ENCODE peak calls at places on chromosome 12, in eight cellular contexts. One of them, this sample, is unnamed.

GRCh38 chr12:92079054-92079385 is 66.6 kb downstream of the BTG1 start:
- DNase-seq in iPS-NIHi11: no peak
- DNase-seq in HepG2: no peak
- DNase-seq in effector memory CD8-positive, alpha-beta T cell: no peak
- DNase-seq in substantia nigra: no peak
- DNase-seq in activated CD4-positive, alpha-beta T cell treated with anti-CD3 and anti-CD28 coated beads, Interleukin-2, amount 50 U/mL, for 1 hour: no peak
- DNase-seq in GM13977: no peak
- DNase-seq in GM04504: peak
- DNase-seq in this sample: no peak

GRCh38 chr12:44372259-44372658 is 503.9 kb downstream of the NELL2 start:
- DNase-seq in GM04504: peak
- DNase-seq in activated CD4-positive, alpha-beta T cell treated with anti-CD3 and anti-CD28 coated beads, Interleukin-2, amount 50 U/mL, for 1 hour: no peak
- DNase-seq in substantia nigra: no peak
- DNase-seq in GM13977: no peak
- DNase-seq in iPS-NIHi11: no peak
- DNase-seq in effector memory CD8-positive, alpha-beta T cell: no peak
- DNase-seq in HepG2: no peak
- DNase-seq in this sample: no peak

GRCh38 chr12:123305160-123305559 is 33.5 kb upstream of the CDK2AP1 start:
- DNase-seq in iPS-NIHi11: no peak
- DNase-seq in activated CD4-positive, alpha-beta T cell treated with anti-CD3 and anti-CD28 coated beads, Interleukin-2, amount 50 U/mL, for 1 hour: no peak
- DNase-seq in substantia nigra: no peak
- DNase-seq in GM04504: no peak
- DNase-seq in effector memory CD8-positive, alpha-beta T cell: no peak
- DNase-seq in GM13977: no peak
- DNase-seq in HepG2: no peak
- DNase-seq in this sample: no peak

GRCh38 chr12:106246891-106247730 is 709 bp downstream of the CKAP4 start:
- DNase-seq in GM04504: no peak
- DNase-seq in HepG2: no peak
- DNase-seq in iPS-NIHi11: peak
- DNase-seq in GM13977: peak
- DNase-seq in activated CD4-positive, alpha-beta T cell treated with anti-CD3 and anti-CD28 coated beads, Interleukin-2, amount 50 U/mL, for 1 hour: peak
- DNase-seq in effector memory CD8-positive, alpha-beta T cell: peak
- DNase-seq in substantia nigra: peak
- DNase-seq in this sample: peak

GRCh38 chr12:29241821-29242591 is 92.9 kb downstream of the FAR2 start:
- DNase-seq in iPS-NIHi11: peak
- DNase-seq in HepG2: peak
- DNase-seq in substantia nigra: no peak
- DNase-seq in effector memory CD8-positive, alpha-beta T cell: no peak
- DNase-seq in activated CD4-positive, alpha-beta T cell treated with anti-CD3 and anti-CD28 coated beads, Interleukin-2, amount 50 U/mL, for 1 hour: no peak
- DNase-seq in GM13977: peak
- DNase-seq in GM04504: peak
- DNase-seq in this sample: peak

GRCh38 chr12:42779186-42779859 is 189.8 kb upstream of the PRICKLE1 start:
- DNase-seq in HepG2: no peak
- DNase-seq in GM13977: no peak
- DNase-seq in substantia nigra: no peak
- DNase-seq in GM04504: no peak
- DNase-seq in effector memory CD8-positive, alpha-beta T cell: no peak
- DNase-seq in activated CD4-positive, alpha-beta T cell treated with anti-CD3 and anti-CD28 coated beads, Interleukin-2, amount 50 U/mL, for 1 hour: no peak
- DNase-seq in iPS-NIHi11: no peak
- DNase-seq in this sample: no peak

GRCh38 chr12:43277630-43278267 is 274.3 kb downstream of the ADAMTS20 start:
- DNase-seq in GM13977: no peak
- DNase-seq in effector memory CD8-positive, alpha-beta T cell: no peak
- DNase-seq in iPS-NIHi11: no peak
- DNase-seq in GM04504: no peak
- DNase-seq in substantia nigra: no peak
- DNase-seq in activated CD4-positive, alpha-beta T cell treated with anti-CD3 and anti-CD28 coated beads, Interleukin-2, amount 50 U/mL, for 1 hour: no peak
- DNase-seq in HepG2: no peak
- DNase-seq in this sample: no peak

GRCh38 chr12:131124487-131125280 is 171.0 kb downstream of the ADGRD1 start:
- DNase-seq in activated CD4-positive, alpha-beta T cell treated with anti-CD3 and anti-CD28 coated beads, Interleukin-2, amount 50 U/mL, for 1 hour: no peak
- DNase-seq in iPS-NIHi11: no peak
- DNase-seq in GM13977: no peak
- DNase-seq in HepG2: no peak
- DNase-seq in GM04504: no peak
- DNase-seq in effector memory CD8-positive, alpha-beta T cell: no peak
- DNase-seq in substantia nigra: no peak
- DNase-seq in this sample: no peak

GRCh38 chr12:104643921-104644669 is 187.3 kb downstream of the CHST11 start:
- DNase-seq in HepG2: no peak
- DNase-seq in iPS-NIHi11: peak
- DNase-seq in substantia nigra: peak
- DNase-seq in GM13977: peak
- DNase-seq in effector memory CD8-positive, alpha-beta T cell: no peak
- DNase-seq in GM04504: no peak
- DNase-seq in activated CD4-positive, alpha-beta T cell treated with anti-CD3 and anti-CD28 coated beads, Interleukin-2, amount 50 U/mL, for 1 hour: no peak
- DNase-seq in this sample: peak

GRCh38 chr12:3116106-3116898 is 39.1 kb downstream of the TSPAN9 start:
- DNase-seq in GM04504: no peak
- DNase-seq in iPS-NIHi11: no peak
- DNase-seq in substantia nigra: no peak
- DNase-seq in activated CD4-positive, alpha-beta T cell treated with anti-CD3 and anti-CD28 coated beads, Interleukin-2, amount 50 U/mL, for 1 hour: no peak
- DNase-seq in GM13977: no peak
- DNase-seq in HepG2: no peak
- DNase-seq in effector memory CD8-positive, alpha-beta T cell: no peak
- DNase-seq in this sample: no peak

GRCh38 chr12:27064397-27065342 is 17.7 kb downstream of the C12orf71 start:
- DNase-seq in GM13977: peak
- DNase-seq in HepG2: no peak
- DNase-seq in iPS-NIHi11: no peak
- DNase-seq in effector memory CD8-positive, alpha-beta T cell: no peak
- DNase-seq in substantia nigra: no peak
- DNase-seq in GM04504: no peak
- DNase-seq in activated CD4-positive, alpha-beta T cell treated with anti-CD3 and anti-CD28 coated beads, Interleukin-2, amount 50 U/mL, for 1 hour: no peak
- DNase-seq in this sample: peak

GRCh38 chr12:30988887-30989286 is 62.3 kb downstream of the TSPAN11 start:
- DNase-seq in GM04504: no peak
- DNase-seq in activated CD4-positive, alpha-beta T cell treated with anti-CD3 and anti-CD28 coated beads, Interleukin-2, amount 50 U/mL, for 1 hour: no peak
- DNase-seq in GM13977: no peak
- DNase-seq in effector memory CD8-positive, alpha-beta T cell: no peak
- DNase-seq in HepG2: no peak
- DNase-seq in iPS-NIHi11: no peak
- DNase-seq in substantia nigra: no peak
- DNase-seq in this sample: no peak

GRCh38 chr12:52436000-52436827 is 2.0 kb upstream of the KRT75 start:
- DNase-seq in substantia nigra: no peak
- DNase-seq in GM04504: no peak
- DNase-seq in activated CD4-positive, alpha-beta T cell treated with anti-CD3 and anti-CD28 coated beads, Interleukin-2, amount 50 U/mL, for 1 hour: no peak
- DNase-seq in GM13977: no peak
- DNase-seq in iPS-NIHi11: no peak
- DNase-seq in effector memory CD8-positive, alpha-beta T cell: no peak
- DNase-seq in HepG2: no peak
- DNase-seq in this sample: no peak

GRCh38 chr12:121123488-121123887 is 9.2 kb upstream of the P2RX7 start:
- DNase-seq in activated CD4-positive, alpha-beta T cell treated with anti-CD3 and anti-CD28 coated beads, Interleukin-2, amount 50 U/mL, for 1 hour: no peak
- DNase-seq in substantia nigra: no peak
- DNase-seq in GM13977: no peak
- DNase-seq in iPS-NIHi11: no peak
- DNase-seq in effector memory CD8-positive, alpha-beta T cell: no peak
- DNase-seq in GM04504: no peak
- DNase-seq in HepG2: no peak
- DNase-seq in this sample: no peak

GRCh38 chr12:58596381-58596780 is 323.9 kb downstream of the LRIG3 start:
- DNase-seq in HepG2: no peak
- DNase-seq in activated CD4-positive, alpha-beta T cell treated with anti-CD3 and anti-CD28 coated beads, Interleukin-2, amount 50 U/mL, for 1 hour: no peak
- DNase-seq in substantia nigra: no peak
- DNase-seq in iPS-NIHi11: no peak
- DNase-seq in GM13977: no peak
- DNase-seq in effector memory CD8-positive, alpha-beta T cell: no peak
- DNase-seq in GM04504: no peak
- DNase-seq in this sample: no peak

GRCh38 chr12:121960541-121960940 is 42.1 kb downstream of the CFAP251 start:
- DNase-seq in GM13977: no peak
- DNase-seq in iPS-NIHi11: no peak
- DNase-seq in activated CD4-positive, alpha-beta T cell treated with anti-CD3 and anti-CD28 coated beads, Interleukin-2, amount 50 U/mL, for 1 hour: no peak
- DNase-seq in HepG2: no peak
- DNase-seq in GM04504: no peak
- DNase-seq in substantia nigra: no peak
- DNase-seq in effector memory CD8-positive, alpha-beta T cell: no peak
- DNase-seq in this sample: no peak

GRCh38 chr12:5965950-5966383 is 20.9 kb upstream of the ANO2 start:
- DNase-seq in GM04504: peak
- DNase-seq in GM13977: peak
- DNase-seq in effector memory CD8-positive, alpha-beta T cell: peak
- DNase-seq in substantia nigra: peak
- DNase-seq in iPS-NIHi11: peak
- DNase-seq in activated CD4-positive, alpha-beta T cell treated with anti-CD3 and anti-CD28 coated beads, Interleukin-2, amount 50 U/mL, for 1 hour: peak
- DNase-seq in HepG2: peak
- DNase-seq in this sample: peak

GRCh38 chr12:71760471-71760870 is 5.8 kb downstream of the RAB21 start:
- DNase-seq in GM13977: no peak
- DNase-seq in activated CD4-positive, alpha-beta T cell treated with anti-CD3 and anti-CD28 coated beads, Interleukin-2, amount 50 U/mL, for 1 hour: no peak
- DNase-seq in iPS-NIHi11: no peak
- DNase-seq in substantia nigra: no peak
- DNase-seq in GM04504: no peak
- DNase-seq in HepG2: no peak
- DNase-seq in effector memory CD8-positive, alpha-beta T cell: no peak
- DNase-seq in this sample: no peak

GRCh38 chr12:83763425-83763824 is 1076.7 kb downstream of the TMTC2 start:
- DNase-seq in HepG2: no peak
- DNase-seq in activated CD4-positive, alpha-beta T cell treated with anti-CD3 and anti-CD28 coated beads, Interleukin-2, amount 50 U/mL, for 1 hour: no peak
- DNase-seq in effector memory CD8-positive, alpha-beta T cell: no peak
- DNase-seq in GM04504: no peak
- DNase-seq in iPS-NIHi11: no peak
- DNase-seq in GM13977: no peak
- DNase-seq in substantia nigra: no peak
- DNase-seq in this sample: no peak

GRCh38 chr12:95538656-95539055 is 12.6 kb downstream of the USP44 start:
- DNase-seq in HepG2: no peak
- DNase-seq in GM04504: no peak
- DNase-seq in GM13977: no peak
- DNase-seq in effector memory CD8-positive, alpha-beta T cell: no peak
- DNase-seq in substantia nigra: no peak
- DNase-seq in activated CD4-positive, alpha-beta T cell treated with anti-CD3 and anti-CD28 coated beads, Interleukin-2, amount 50 U/mL, for 1 hour: no peak
- DNase-seq in iPS-NIHi11: no peak
- DNase-seq in this sample: no peak

GRCh38 chr12:66375560-66375959 is 73.3 kb downstream of the HELB start:
- DNase-seq in effector memory CD8-positive, alpha-beta T cell: no peak
- DNase-seq in HepG2: no peak
- DNase-seq in substantia nigra: no peak
- DNase-seq in GM04504: no peak
- DNase-seq in iPS-NIHi11: no peak
- DNase-seq in GM13977: no peak
- DNase-seq in activated CD4-positive, alpha-beta T cell treated with anti-CD3 and anti-CD28 coated beads, Interleukin-2, amount 50 U/mL, for 1 hour: no peak
- DNase-seq in this sample: no peak

GRCh38 chr12:112105891-112106290 is 2.7 kb downstream of the NAA25 start:
- DNase-seq in iPS-NIHi11: no peak
- DNase-seq in HepG2: no peak
- DNase-seq in effector memory CD8-positive, alpha-beta T cell: no peak
- DNase-seq in GM13977: no peak
- DNase-seq in substantia nigra: no peak
- DNase-seq in GM04504: no peak
- DNase-seq in activated CD4-positive, alpha-beta T cell treated with anti-CD3 and anti-CD28 coated beads, Interleukin-2, amount 50 U/mL, for 1 hour: no peak
- DNase-seq in this sample: no peak

GRCh38 chr12:19120795-19121194 is 8.7 kb upstream of the PLEKHA5 start:
- DNase-seq in activated CD4-positive, alpha-beta T cell treated with anti-CD3 and anti-CD28 coated beads, Interleukin-2, amount 50 U/mL, for 1 hour: no peak
- DNase-seq in iPS-NIHi11: no peak
- DNase-seq in HepG2: no peak
- DNase-seq in GM13977: no peak
- DNase-seq in GM04504: no peak
- DNase-seq in effector memory CD8-positive, alpha-beta T cell: no peak
- DNase-seq in substantia nigra: no peak
- DNase-seq in this sample: no peak

GRCh38 chr12:64583395-64584172 is 26.7 kb upstream of the RASSF3 start:
- DNase-seq in GM04504: no peak
- DNase-seq in GM13977: no peak
- DNase-seq in activated CD4-positive, alpha-beta T cell treated with anti-CD3 and anti-CD28 coated beads, Interleukin-2, amount 50 U/mL, for 1 hour: no peak
- DNase-seq in substantia nigra: no peak
- DNase-seq in iPS-NIHi11: no peak
- DNase-seq in effector memory CD8-positive, alpha-beta T cell: no peak
- DNase-seq in HepG2: no peak
- DNase-seq in this sample: no peak

GRCh38 chr12:40224439-40225291 is at the start of gene LRRK2:
- DNase-seq in iPS-NIHi11: peak
- DNase-seq in HepG2: no peak
- DNase-seq in GM13977: peak
- DNase-seq in effector memory CD8-positive, alpha-beta T cell: peak
- DNase-seq in activated CD4-positive, alpha-beta T cell treated with anti-CD3 and anti-CD28 coated beads, Interleukin-2, amount 50 U/mL, for 1 hour: peak
- DNase-seq in substantia nigra: peak
- DNase-seq in GM04504: peak
- DNase-seq in this sample: peak

GRCh38 chr12:76462668-76463224 is 96.8 kb downstream of the OSBPL8 start:
- DNase-seq in substantia nigra: no peak
- DNase-seq in GM04504: no peak
- DNase-seq in activated CD4-positive, alpha-beta T cell treated with anti-CD3 and anti-CD28 coated beads, Interleukin-2, amount 50 U/mL, for 1 hour: no peak
- DNase-seq in HepG2: peak
- DNase-seq in GM13977: no peak
- DNase-seq in iPS-NIHi11: no peak
- DNase-seq in effector memory CD8-positive, alpha-beta T cell: no peak
- DNase-seq in this sample: no peak

GRCh38 chr12:100077367-100077766 is 65.3 kb downstream of the BLTP3B start:
- DNase-seq in activated CD4-positive, alpha-beta T cell treated with anti-CD3 and anti-CD28 coated beads, Interleukin-2, amount 50 U/mL, for 1 hour: no peak
- DNase-seq in effector memory CD8-positive, alpha-beta T cell: no peak
- DNase-seq in GM04504: no peak
- DNase-seq in GM13977: no peak
- DNase-seq in iPS-NIHi11: no peak
- DNase-seq in HepG2: peak
- DNase-seq in substantia nigra: no peak
- DNase-seq in this sample: no peak

GRCh38 chr12:86574143-86574542 is 318.0 kb upstream of the MGAT4C start:
- DNase-seq in GM04504: no peak
- DNase-seq in effector memory CD8-positive, alpha-beta T cell: no peak
- DNase-seq in substantia nigra: no peak
- DNase-seq in iPS-NIHi11: no peak
- DNase-seq in GM13977: no peak
- DNase-seq in HepG2: no peak
- DNase-seq in activated CD4-positive, alpha-beta T cell treated with anti-CD3 and anti-CD28 coated beads, Interleukin-2, amount 50 U/mL, for 1 hour: no peak
- DNase-seq in this sample: no peak

GRCh38 chr12:68361953-68362352 is 29.8 kb upstream of the MDM1 start:
- DNase-seq in GM13977: no peak
- DNase-seq in activated CD4-positive, alpha-beta T cell treated with anti-CD3 and anti-CD28 coated beads, Interleukin-2, amount 50 U/mL, for 1 hour: no peak
- DNase-seq in iPS-NIHi11: no peak
- DNase-seq in HepG2: no peak
- DNase-seq in substantia nigra: no peak
- DNase-seq in GM04504: no peak
- DNase-seq in effector memory CD8-positive, alpha-beta T cell: no peak
- DNase-seq in this sample: no peak

GRCh38 chr12:110105961-110106540 is 18.1 kb upstream of the IFT81 start:
- DNase-seq in substantia nigra: no peak
- DNase-seq in iPS-NIHi11: no peak
- DNase-seq in activated CD4-positive, alpha-beta T cell treated with anti-CD3 and anti-CD28 coated beads, Interleukin-2, amount 50 U/mL, for 1 hour: no peak
- DNase-seq in GM04504: no peak
- DNase-seq in GM13977: no peak
- DNase-seq in effector memory CD8-positive, alpha-beta T cell: no peak
- DNase-seq in HepG2: no peak
- DNase-seq in this sample: no peak

GRCh38 chr12:26746315-26746714 is 86.7 kb downstream of the ITPR2 start:
- DNase-seq in activated CD4-positive, alpha-beta T cell treated with anti-CD3 and anti-CD28 coated beads, Interleukin-2, amount 50 U/mL, for 1 hour: no peak
- DNase-seq in HepG2: no peak
- DNase-seq in substantia nigra: no peak
- DNase-seq in effector memory CD8-positive, alpha-beta T cell: no peak
- DNase-seq in iPS-NIHi11: no peak
- DNase-seq in GM13977: no peak
- DNase-seq in GM04504: peak
- DNase-seq in this sample: peak

GRCh38 chr12:16184691-16185090 is 92.8 kb downstream of the SLC15A5 start:
- DNase-seq in effector memory CD8-positive, alpha-beta T cell: no peak
- DNase-seq in HepG2: no peak
- DNase-seq in iPS-NIHi11: no peak
- DNase-seq in substantia nigra: no peak
- DNase-seq in activated CD4-positive, alpha-beta T cell treated with anti-CD3 and anti-CD28 coated beads, Interleukin-2, amount 50 U/mL, for 1 hour: no peak
- DNase-seq in GM04504: no peak
- DNase-seq in GM13977: no peak
- DNase-seq in this sample: no peak

GRCh38 chr12:109582636-109583035 is 9.0 kb downstream of the MVK start:
- DNase-seq in activated CD4-positive, alpha-beta T cell treated with anti-CD3 and anti-CD28 coated beads, Interleukin-2, amount 50 U/mL, for 1 hour: no peak
- DNase-seq in HepG2: peak
- DNase-seq in effector memory CD8-positive, alpha-beta T cell: no peak
- DNase-seq in iPS-NIHi11: peak
- DNase-seq in GM04504: no peak
- DNase-seq in substantia nigra: no peak
- DNase-seq in GM13977: no peak
- DNase-seq in this sample: no peak

GRCh38 chr12:94851396-94852025 is 152.0 kb downstream of the NDUFA12 start:
- DNase-seq in GM13977: no peak
- DNase-seq in GM04504: no peak
- DNase-seq in substantia nigra: no peak
- DNase-seq in activated CD4-positive, alpha-beta T cell treated with anti-CD3 and anti-CD28 coated beads, Interleukin-2, amount 50 U/mL, for 1 hour: no peak
- DNase-seq in iPS-NIHi11: no peak
- DNase-seq in effector memory CD8-positive, alpha-beta T cell: no peak
- DNase-seq in HepG2: no peak
- DNase-seq in this sample: no peak

This sample was measured in GM12865.